ENCODE peak calls at places on chromosomes 11 and 22, in five cellular contexts. L, J, Y, G and I are unnamed samples.

GRCh38 chr11:132253469-132254264 is 883.3 kb downstream of the NTM start:
- DNase-seq in L (no peak), J (no peak), Y (no peak), G (no peak), I (no peak)

GRCh38 chr11:19951558-19952083 is 208.7 kb downstream of the DBX1 start:
- DNase-seq in L (peak), J (no peak), Y (no peak), G (no peak), I (no peak)

GRCh38 chr11:122721201-122721963 is 65.9 kb downstream of the UBASH3B start:
- DNase-seq in L (no peak), J (no peak), Y (no peak), G (no peak), I (no peak)

GRCh38 chr22:48826546-48826945 is 1001.1 kb downstream of the BRD1 start:
- DNase-seq in L (no peak), J (no peak), Y (no peak), G (no peak), I (no peak)

GRCh38 chr11:1952806-1953482 is 5.8 kb downstream of the MRPL23 start:
- DNase-seq in L (no peak), J (no peak), Y (no peak), G (no peak), I (no peak)

GRCh38 chr11:34223021-34223813 is 117.8 kb downstream of the NAT10 start:
- DNase-seq in L (no peak), J (no peak), Y (no peak), G (no peak), I (no peak)

GRCh38 chr11:57426754-57427691 is at the start of gene SLC43A3:
- DNase-seq in L (no peak), J (no peak), Y (peak), G (peak), I (peak)

GRCh38 chr11:117818036-117818858 is 6.3 kb downstream of the FXYD2 start:
- DNase-seq in L (no peak), J (no peak), Y (no peak), G (no peak), I (no peak)

GRCh38 chr22:23755711-23756110 is 1.5 kb upstream of the VPREB3 start:
- DNase-seq in L (no peak), J (no peak), Y (no peak), G (no peak), I (no peak)

GRCh38 chr22:45631839-45632238 is 39.8 kb upstream of the ATXN10 start:
- DNase-seq in L (no peak), J (no peak), Y (no peak), G (no peak), I (no peak)

GRCh38 chr11:69915501-69916250 is 96.5 kb upstream of the FGF3 start:
- DNase-seq in L (peak), J (peak), Y (peak), G (peak), I (peak)

GRCh38 chr11:57476883-57477506 is 16.7 kb downstream of the RTN4RL2 start:
- DNase-seq in L (no peak), J (no peak), Y (no peak), G (no peak), I (peak)

GRCh38 chr22:39960791-39961746 is 872 bp downstream of the TMA7B start:
- DNase-seq in L (no peak), J (no peak), Y (peak), G (peak), I (peak)

GRCh38 chr11:71133946-71134345 is 118.4 kb downstream of the SHANK2 start:
- DNase-seq in L (no peak), J (no peak), Y (no peak), G (no peak), I (no peak)

GRCh38 chr22:30196141-30196866 is 50.3 kb downstream of the LIF start:
- DNase-seq in L (peak), J (no peak), Y (peak), G (peak), I (peak)

GRCh38 chr11:68381716-68382115 is 69.3 kb downstream of the LRP5 start:
- DNase-seq in L (no peak), J (no peak), Y (no peak), G (no peak), I (peak)

GRCh38 chr11:127000291-127000968 is at the start of gene KIRREL3:
- DNase-seq in L (no peak), J (peak), Y (no peak), G (no peak), I (no peak)

GRCh38 chr11:61328351-61328750 is 4.6 kb downstream of the DDB1 start:
- DNase-seq in L (no peak), J (no peak), Y (no peak), G (no peak), I (no peak)

GRCh38 chr11:47980907-47981621 is 705 bp downstream of the PTPRJ start:
- DNase-seq in L (no peak), J (no peak), Y (peak), G (peak), I (peak)

GRCh38 chr11:24155792-24156191 is 341.1 kb upstream of the LUZP2 start:
- DNase-seq in L (no peak), J (no peak), Y (no peak), G (no peak), I (no peak)

GRCh38 chr11:80241766-80242165 is 800.9 kb upstream of the TENM4 start:
- DNase-seq in L (no peak), J (no peak), Y (no peak), G (no peak), I (no peak)

GRCh38 chr11:130063398-130063797 is 6.3 kb upstream of the APLP2 start:
- DNase-seq in L (no peak), J (no peak), Y (no peak), G (no peak), I (no peak)

GRCh38 chr11:107427569-107428180 is 29.9 kb downstream of the CWF19L2 start:
- DNase-seq in L (no peak), J (no peak), Y (no peak), G (no peak), I (no peak)

GRCh38 chr11:106642331-106642730 is 375.9 kb downstream of the GUCY1A2 start:
- DNase-seq in L (no peak), J (no peak), Y (no peak), G (no peak), I (no peak)

GRCh38 chr11:115990004-115990447 is 485.8 kb upstream of the CADM1 start:
- DNase-seq in L (no peak), J (no peak), Y (no peak), G (no peak), I (no peak)

GRCh38 chr11:4065086-4065485 is 29.5 kb upstream of the RRM1 start:
- DNase-seq in L (no peak), J (no peak), Y (no peak), G (no peak), I (no peak)

GRCh38 chr11:126186708-126187481 is 24.6 kb downstream of the RPUSD4 start:
- DNase-seq in L (no peak), J (no peak), Y (no peak), G (no peak), I (no peak)

GRCh38 chr11:28673687-28674431 is 565.7 kb downstream of the METTL15 start:
- DNase-seq in L (no peak), J (no peak), Y (no peak), G (no peak), I (no peak)

GRCh38 chr11:129144256-129144655 is 47.9 kb downstream of the ARHGAP32 start:
- DNase-seq in L (no peak), J (no peak), Y (no peak), G (no peak), I (no peak)

GRCh38 chr11:120739780-120740179 is 228.2 kb downstream of the GRIK4 start:
- DNase-seq in L (no peak), J (no peak), Y (no peak), G (no peak), I (no peak)

GRCh38 chr11:70568504-70569172 is 170.3 kb downstream of the CTTN start:
- DNase-seq in L (no peak), J (no peak), Y (no peak), G (no peak), I (no peak)